ENCODE peak calls at places on chromosome X, in ten cellular contexts. One of them, this sample, is unnamed.

GRCh38 chrX:80412042-80412441 is 8.2 kb upstream of the TENT5D start:
- DNase-seq in breast epithelium: no peak
- DNase-seq in heart right ventricle: no peak
- DNase-seq in lower lobe of right lung: no peak
- DNase-seq in brain microvascular endothelial cell: no peak
- DNase-seq in mammary epithelial cell: no peak
- DNase-seq in stomach: no peak
- DNase-seq in tibial artery: no peak
- DNase-seq in suprapubic skin: no peak
- DNase-seq in HepG2: no peak
- DNase-seq in this sample: no peak

GRCh38 chrX:46380148-46380752 is 165.0 kb downstream of the ZNF674 start:
- DNase-seq in breast epithelium: no peak
- DNase-seq in heart right ventricle: no peak
- DNase-seq in lower lobe of right lung: no peak
- DNase-seq in brain microvascular endothelial cell: no peak
- DNase-seq in mammary epithelial cell: no peak
- DNase-seq in stomach: no peak
- DNase-seq in tibial artery: no peak
- DNase-seq in suprapubic skin: no peak
- DNase-seq in HepG2: no peak
- DNase-seq in this sample: no peak

GRCh38 chrX:155086202-155086840 is 15.0 kb downstream of the BRCC3 start:
- DNase-seq in breast epithelium: no peak
- DNase-seq in heart right ventricle: peak; percentile 11
- DNase-seq in lower lobe of right lung: no peak
- DNase-seq in brain microvascular endothelial cell: no peak
- DNase-seq in mammary epithelial cell: no peak
- DNase-seq in stomach: no peak
- DNase-seq in tibial artery: no peak
- DNase-seq in suprapubic skin: no peak
- DNase-seq in HepG2: peak; percentile 21
- DNase-seq in this sample: no peak

GRCh38 chrX:140274761-140275525 is 229.9 kb downstream of the SOX3 start:
- DNase-seq in breast epithelium: no peak
- DNase-seq in heart right ventricle: no peak
- DNase-seq in lower lobe of right lung: no peak
- DNase-seq in brain microvascular endothelial cell: peak; percentile 1
- DNase-seq in mammary epithelial cell: peak; percentile 64
- DNase-seq in stomach: no peak
- DNase-seq in tibial artery: no peak
- DNase-seq in suprapubic skin: no peak
- DNase-seq in HepG2: no peak
- DNase-seq in this sample: no peak

GRCh38 chrX:71532078-71532752 is 689 bp upstream of the OGT start:
- DNase-seq in breast epithelium: no peak
- DNase-seq in heart right ventricle: no peak
- DNase-seq in lower lobe of right lung: no peak
- DNase-seq in brain microvascular endothelial cell: peak; percentile 35
- DNase-seq in mammary epithelial cell: peak; percentile 55
- DNase-seq in stomach: no peak
- DNase-seq in tibial artery: no peak
- DNase-seq in suprapubic skin: no peak
- DNase-seq in HepG2: no peak
- DNase-seq in this sample: no peak

GRCh38 chrX:149531599-149531998 is 9.2 kb upstream of the EOLA1 start:
- DNase-seq in breast epithelium: no peak
- DNase-seq in heart right ventricle: no peak
- DNase-seq in lower lobe of right lung: no peak
- DNase-seq in brain microvascular endothelial cell: no peak
- DNase-seq in mammary epithelial cell: no peak
- DNase-seq in stomach: no peak
- DNase-seq in tibial artery: no peak
- DNase-seq in suprapubic skin: no peak
- DNase-seq in HepG2: no peak
- DNase-seq in this sample: no peak

GRCh38 chrX:11103751-11104150 is 7.4 kb upstream of the HCCS start:
- DNase-seq in breast epithelium: no peak
- DNase-seq in heart right ventricle: no peak
- DNase-seq in lower lobe of right lung: no peak
- DNase-seq in brain microvascular endothelial cell: no peak
- DNase-seq in mammary epithelial cell: no peak
- DNase-seq in stomach: no peak
- DNase-seq in tibial artery: no peak
- DNase-seq in suprapubic skin: no peak
- DNase-seq in HepG2: no peak
- DNase-seq in this sample: no peak

GRCh38 chrX:72536542-72536941 is 36.1 kb downstream of the HDAC8 start:
- DNase-seq in breast epithelium: no peak
- DNase-seq in heart right ventricle: no peak
- DNase-seq in lower lobe of right lung: no peak
- DNase-seq in brain microvascular endothelial cell: no peak
- DNase-seq in mammary epithelial cell: no peak
- DNase-seq in stomach: no peak
- DNase-seq in tibial artery: no peak
- DNase-seq in suprapubic skin: no peak
- DNase-seq in HepG2: no peak
- DNase-seq in this sample: no peak

GRCh38 chrX:56733459-56734046 is 4.5 kb downstream of the NBDY start:
- DNase-seq in breast epithelium: peak; percentile 47
- DNase-seq in heart right ventricle: no peak
- DNase-seq in lower lobe of right lung: no peak
- DNase-seq in brain microvascular endothelial cell: peak; percentile 54
- DNase-seq in mammary epithelial cell: peak; percentile 62
- DNase-seq in stomach: peak; percentile 68
- DNase-seq in tibial artery: no peak
- DNase-seq in suprapubic skin: no peak
- DNase-seq in HepG2: peak; percentile 17
- DNase-seq in this sample: no peak

GRCh38 chrX:150150081-150150779 is 211.9 kb upstream of the EOLA2 start:
- DNase-seq in breast epithelium: no peak
- DNase-seq in heart right ventricle: no peak
- DNase-seq in lower lobe of right lung: no peak
- DNase-seq in brain microvascular endothelial cell: no peak
- DNase-seq in mammary epithelial cell: no peak
- DNase-seq in stomach: no peak
- DNase-seq in tibial artery: no peak
- DNase-seq in suprapubic skin: no peak
- DNase-seq in HepG2: no peak
- DNase-seq in this sample: no peak

GRCh38 chrX:131677655-131678628 is 134.1 kb downstream of the OR13H1 start:
- DNase-seq in breast epithelium: no peak
- DNase-seq in heart right ventricle: peak; percentile 11
- DNase-seq in lower lobe of right lung: no peak
- DNase-seq in brain microvascular endothelial cell: peak; percentile 16
- DNase-seq in mammary epithelial cell: peak; percentile 6
- DNase-seq in stomach: peak; percentile 47
- DNase-seq in tibial artery: no peak
- DNase-seq in suprapubic skin: no peak
- DNase-seq in HepG2: peak; percentile 18
- DNase-seq in this sample: no peak

GRCh38 chrX:133965321-133965720 is 20.1 kb downstream of the GPC3 start:
- DNase-seq in breast epithelium: no peak
- DNase-seq in heart right ventricle: no peak
- DNase-seq in lower lobe of right lung: no peak
- DNase-seq in brain microvascular endothelial cell: no peak
- DNase-seq in mammary epithelial cell: no peak
- DNase-seq in stomach: no peak
- DNase-seq in tibial artery: no peak
- DNase-seq in suprapubic skin: no peak
- DNase-seq in HepG2: no peak
- DNase-seq in this sample: no peak

GRCh38 chrX:153645921-153646481 is 1.0 kb upstream of the DUSP9 start:
- DNase-seq in breast epithelium: no peak
- DNase-seq in heart right ventricle: no peak
- DNase-seq in lower lobe of right lung: peak; percentile 3
- DNase-seq in brain microvascular endothelial cell: no peak
- DNase-seq in mammary epithelial cell: no peak
- DNase-seq in stomach: no peak
- DNase-seq in tibial artery: peak; percentile 29
- DNase-seq in suprapubic skin: no peak
- DNase-seq in HepG2: peak; percentile 79
- DNase-seq in this sample: no peak

DNA sequence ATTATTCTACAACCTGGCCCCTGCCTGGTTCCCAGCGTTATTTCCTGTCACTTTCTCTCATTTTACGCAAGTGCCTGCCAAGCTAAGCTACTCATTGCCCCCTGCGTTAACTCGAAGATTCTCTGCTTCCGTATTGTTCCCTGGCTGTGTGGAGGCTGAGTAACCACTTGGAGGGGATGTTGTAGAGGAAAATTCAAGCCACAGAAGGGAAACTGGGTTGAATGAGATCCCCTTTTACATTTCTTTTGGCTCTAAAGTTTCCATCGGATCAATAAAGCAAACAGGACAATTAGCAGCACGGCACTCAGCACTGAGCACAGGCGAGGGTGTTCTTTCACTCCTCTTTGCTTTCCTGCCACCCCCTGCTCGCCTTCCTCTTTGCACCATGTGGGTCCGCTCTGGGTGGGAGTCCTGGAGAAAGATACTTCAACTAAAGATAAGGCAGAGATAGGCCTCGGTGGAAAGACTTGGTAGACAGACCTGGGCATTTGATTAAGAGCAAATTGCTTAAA is 4.2 kb upstream of the TMSB4X start:
- DNase-seq in breast epithelium: no peak
- DNase-seq in heart right ventricle: no peak
- DNase-seq in lower lobe of right lung: no peak
- DNase-seq in brain microvascular endothelial cell: no peak
- DNase-seq in mammary epithelial cell: no peak
- DNase-seq in stomach: no peak
- DNase-seq in tibial artery: peak; percentile 67
- DNase-seq in suprapubic skin: no peak
- DNase-seq in HepG2: peak; percentile 27
- DNase-seq in this sample: no peak
- H3K4me3 ChIP-seq in breast epithelium: no peak overlapping the region
- H3K4me3 ChIP-seq in heart right ventricle: peak overlapping the region; percentile 17
- H3K4me3 ChIP-seq in lower lobe of right lung: peak overlapping the region; percentile 19
- H3K4me3 ChIP-seq in brain microvascular endothelial cell: no peak overlapping the region
- H3K4me3 ChIP-seq in mammary epithelial cell: no peak overlapping the region
- H3K4me3 ChIP-seq in stomach: no peak overlapping the region
- H3K4me3 ChIP-seq in tibial artery: peak overlapping the region; percentile 1
- H3K4me3 ChIP-seq in suprapubic skin: peak overlapping the region; percentile 18
- H3K4me3 ChIP-seq in HepG2: no peak overlapping the region
- H3K4me3 ChIP-seq in this sample: no peak overlapping the region

GRCh38 chrX:118603981-118604380 is 108.4 kb downstream of the DOCK11 start:
- DNase-seq in breast epithelium: peak; percentile 27
- DNase-seq in heart right ventricle: no peak
- DNase-seq in lower lobe of right lung: no peak
- DNase-seq in brain microvascular endothelial cell: peak; percentile 52
- DNase-seq in mammary epithelial cell: peak; percentile 39
- DNase-seq in stomach: peak; percentile 36
- DNase-seq in tibial artery: no peak
- DNase-seq in suprapubic skin: no peak
- DNase-seq in HepG2: peak; percentile 50
- DNase-seq in this sample: no peak
- TF ChIP-seq CTCF in breast epithelium: peak; percentile 73
- TF ChIP-seq CTCF in heart right ventricle: peak; percentile 71
- TF ChIP-seq CTCF in lower lobe of right lung: peak; percentile 65
- TF ChIP-seq CTCF in brain microvascular endothelial cell: peak; percentile 91
- TF ChIP-seq CTCF in mammary epithelial cell: peak; percentile 83
- TF ChIP-seq CTCF in stomach: peak; percentile 64
- TF ChIP-seq CTCF in tibial artery: peak; percentile 54
- TF ChIP-seq CTCF in suprapubic skin: peak; percentile 56
- TF ChIP-seq CTCF in HepG2: peak; percentile 76
- TF ChIP-seq CTCF in this sample: peak; percentile 68

DNA sequence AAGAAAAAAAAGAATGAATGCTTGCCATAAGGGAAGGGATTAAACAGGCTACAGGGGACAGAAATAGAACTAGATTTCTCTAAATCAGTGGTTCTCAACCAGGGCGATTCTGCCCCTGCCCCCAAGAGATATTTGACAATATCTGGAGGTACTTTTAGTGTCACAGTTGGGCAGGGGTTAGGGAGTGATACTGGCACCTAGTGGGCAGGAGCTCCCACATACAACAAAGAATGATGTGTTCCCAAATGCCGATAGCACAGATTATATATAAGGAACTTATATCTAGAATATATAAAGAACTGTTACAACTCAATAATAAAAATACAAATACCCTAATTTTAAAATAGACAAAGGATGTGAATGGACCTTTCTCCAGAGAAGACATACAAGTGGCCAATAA is 14.7 kb downstream of the S100G start:
- DNase-seq in breast epithelium: no peak
- DNase-seq in heart right ventricle: no peak
- DNase-seq in lower lobe of right lung: no peak
- DNase-seq in brain microvascular endothelial cell: no peak
- DNase-seq in mammary epithelial cell: no peak
- DNase-seq in stomach: no peak
- DNase-seq in tibial artery: no peak
- DNase-seq in suprapubic skin: no peak
- DNase-seq in HepG2: no peak
- DNase-seq in this sample: no peak
- H3K36me3 ChIP-seq in breast epithelium: no peaks in the 10 kb centered on the region
- H3K36me3 ChIP-seq in heart right ventricle: no peaks in the 10 kb centered on the region
- H3K36me3 ChIP-seq in lower lobe of right lung: peaks cover 9% of the 10 kb centered on the region
- H3K36me3 ChIP-seq in brain microvascular endothelial cell: no peaks in the 10 kb centered on the region
- H3K36me3 ChIP-seq in mammary epithelial cell: no peaks in the 10 kb centered on the region
- H3K36me3 ChIP-seq in stomach: peaks cover 22% of the 10 kb centered on the region
- H3K36me3 ChIP-seq in tibial artery: no peaks in the 10 kb centered on the region
- H3K36me3 ChIP-seq in suprapubic skin: peaks cover 3% of the 10 kb centered on the region
- H3K36me3 ChIP-seq in HepG2: peaks cover 3% of the 10 kb centered on the region
- H3K36me3 ChIP-seq in this sample: no peaks in the 10 kb centered on the region

GRCh38 chrX:24023972-24024664 is 2.9 kb downstream of the KLHL15 start:
- DNase-seq in breast epithelium: no peak
- DNase-seq in heart right ventricle: no peak
- DNase-seq in lower lobe of right lung: no peak
- DNase-seq in brain microvascular endothelial cell: peak; percentile 6
- DNase-seq in mammary epithelial cell: peak; percentile 8
- DNase-seq in stomach: no peak
- DNase-seq in tibial artery: no peak
- DNase-seq in suprapubic skin: no peak
- DNase-seq in HepG2: no peak
- DNase-seq in this sample: no peak

GRCh38 chrX:24026403-24026801 is 584 bp downstream of the KLHL15 start:
- DNase-seq in breast epithelium: no peak
- DNase-seq in heart right ventricle: no peak
- DNase-seq in lower lobe of right lung: no peak
- DNase-seq in brain microvascular endothelial cell: no peak
- DNase-seq in mammary epithelial cell: no peak
- DNase-seq in stomach: no peak
- DNase-seq in tibial artery: no peak
- DNase-seq in suprapubic skin: no peak
- DNase-seq in HepG2: no peak
- DNase-seq in this sample: no peak

GRCh38 chrX:24025741-24026402 is 1.1 kb downstream of the KLHL15 start:
- DNase-seq in breast epithelium: peak; percentile 26
- DNase-seq in heart right ventricle: no peak
- DNase-seq in lower lobe of right lung: no peak
- DNase-seq in brain microvascular endothelial cell: peak; percentile 16
- DNase-seq in mammary epithelial cell: peak; percentile 24
- DNase-seq in stomach: no peak
- DNase-seq in tibial artery: no peak
- DNase-seq in suprapubic skin: peak; percentile 65
- DNase-seq in HepG2: no peak
- DNase-seq in this sample: no peak

GRCh38 chrX:24024819-24025740 is 1.9 kb downstream of the KLHL15 start:
- DNase-seq in breast epithelium: peak; percentile 74
- DNase-seq in heart right ventricle: peak; percentile 88
- DNase-seq in lower lobe of right lung: peak; percentile 90
- DNase-seq in brain microvascular endothelial cell: peak; percentile 74
- DNase-seq in mammary epithelial cell: peak; percentile 76
- DNase-seq in stomach: peak; percentile 90
- DNase-seq in tibial artery: peak; percentile 92
- DNase-seq in suprapubic skin: peak; percentile 90
- DNase-seq in HepG2: peak; percentile 73
- DNase-seq in this sample: peak; percentile 41

GRCh38 chrX:24023538-24023937 is 3.4 kb downstream of the KLHL15 start:
- DNase-seq in breast epithelium: no peak
- DNase-seq in heart right ventricle: no peak
- DNase-seq in lower lobe of right lung: no peak
- DNase-seq in brain microvascular endothelial cell: no peak
- DNase-seq in mammary epithelial cell: no peak
- DNase-seq in stomach: no peak
- DNase-seq in tibial artery: no peak
- DNase-seq in suprapubic skin: no peak
- DNase-seq in HepG2: no peak
- DNase-seq in this sample: no peak
- H3K4me3 ChIP-seq in breast epithelium: peak overlapping the region; percentile 74
- H3K4me3 ChIP-seq in heart right ventricle: peak overlapping the region; percentile 94
- H3K4me3 ChIP-seq in lower lobe of right lung: peak overlapping the region; percentile 75
- H3K4me3 ChIP-seq in brain microvascular endothelial cell: peak overlapping the region; percentile 59
- H3K4me3 ChIP-seq in mammary epithelial cell: peak overlapping the region; percentile 87
- H3K4me3 ChIP-seq in stomach: peak overlapping the region; percentile 68
- H3K4me3 ChIP-seq in tibial artery: peak overlapping the region; percentile 90
- H3K4me3 ChIP-seq in suprapubic skin: peak overlapping the region; percentile 79
- H3K4me3 ChIP-seq in HepG2: peak overlapping the region; percentile 83
- H3K4me3 ChIP-seq in this sample: peak overlapping the region; percentile 74

This sample was measured in BJ.